ENCODE peak calls at places on chromosome 17, in eight cellular contexts. One of them, this sample, is unnamed.

GRCh38 chr17:36941265-36942021 is 4.2 kb downstream of the LHX1 start:
- DNase-seq in kidney tubule cell: no peak
- DNase-seq in PC-3: no peak
- DNase-seq in HTR-8/SVneo: no peak
- DNase-seq in T follicular helper cell: no peak
- DNase-seq in OCI-M1: no peak
- DNase-seq in cardiac fibroblast: no peak
- DNase-seq in activated T-cell treated with anti-CD3 and anti-CD28 coated beads, Interleukin-2, amount 50 U/mL, for 48 hours: no peak
- DNase-seq in this sample: no peak

GRCh38 chr17:76388966-76389888 is 4.8 kb downstream of the SPHK1 start:
- DNase-seq in HTR-8/SVneo: no peak
- DNase-seq in cardiac fibroblast: no peak
- DNase-seq in activated T-cell treated with anti-CD3 and anti-CD28 coated beads, Interleukin-2, amount 50 U/mL, for 48 hours: no peak
- DNase-seq in kidney tubule cell: no peak
- DNase-seq in OCI-M1: no peak
- DNase-seq in PC-3: no peak
- DNase-seq in T follicular helper cell: no peak
- DNase-seq in this sample: no peak

GRCh38 chr17:4476512-4477070 is 22.1 kb upstream of the SPNS2 start:
- DNase-seq in cardiac fibroblast: no peak
- DNase-seq in kidney tubule cell: peak
- DNase-seq in PC-3: no peak
- DNase-seq in HTR-8/SVneo: no peak
- DNase-seq in T follicular helper cell: no peak
- DNase-seq in OCI-M1: no peak
- DNase-seq in activated T-cell treated with anti-CD3 and anti-CD28 coated beads, Interleukin-2, amount 50 U/mL, for 48 hours: no peak
- DNase-seq in this sample: no peak

GRCh38 chr17:41910701-41911391 is 7.9 kb downstream of the ACLY start:
- DNase-seq in activated T-cell treated with anti-CD3 and anti-CD28 coated beads, Interleukin-2, amount 50 U/mL, for 48 hours: no peak
- DNase-seq in PC-3: peak
- DNase-seq in kidney tubule cell: peak
- DNase-seq in T follicular helper cell: no peak
- DNase-seq in HTR-8/SVneo: peak
- DNase-seq in cardiac fibroblast: peak
- DNase-seq in OCI-M1: no peak
- DNase-seq in this sample: no peak

GRCh38 chr17:34633351-34633750 is 54.0 kb downstream of the TMEM132E start:
- DNase-seq in OCI-M1: no peak
- DNase-seq in cardiac fibroblast: no peak
- DNase-seq in HTR-8/SVneo: no peak
- DNase-seq in PC-3: no peak
- DNase-seq in T follicular helper cell: no peak
- DNase-seq in activated T-cell treated with anti-CD3 and anti-CD28 coated beads, Interleukin-2, amount 50 U/mL, for 48 hours: no peak
- DNase-seq in kidney tubule cell: peak
- DNase-seq in this sample: peak

GRCh38 chr17:45676695-45677094 is 107.4 kb upstream of the CRHR1 start:
- DNase-seq in activated T-cell treated with anti-CD3 and anti-CD28 coated beads, Interleukin-2, amount 50 U/mL, for 48 hours: no peak
- DNase-seq in kidney tubule cell: no peak
- DNase-seq in PC-3: no peak
- DNase-seq in HTR-8/SVneo: no peak
- DNase-seq in OCI-M1: no peak
- DNase-seq in cardiac fibroblast: no peak
- DNase-seq in T follicular helper cell: no peak
- DNase-seq in this sample: no peak

GRCh38 chr17:43219001-43219400 is 7.3 kb downstream of the TMEM106A start:
- DNase-seq in HTR-8/SVneo: no peak
- DNase-seq in T follicular helper cell: no peak
- DNase-seq in cardiac fibroblast: no peak
- DNase-seq in PC-3: no peak
- DNase-seq in activated T-cell treated with anti-CD3 and anti-CD28 coated beads, Interleukin-2, amount 50 U/mL, for 48 hours: no peak
- DNase-seq in kidney tubule cell: no peak
- DNase-seq in OCI-M1: no peak
- DNase-seq in this sample: no peak

GRCh38 chr17:7042507-7043194 is 1.2 kb downstream of the SLC16A11 start:
- DNase-seq in kidney tubule cell: no peak
- DNase-seq in cardiac fibroblast: no peak
- DNase-seq in HTR-8/SVneo: no peak
- DNase-seq in PC-3: no peak
- DNase-seq in T follicular helper cell: peak
- DNase-seq in activated T-cell treated with anti-CD3 and anti-CD28 coated beads, Interleukin-2, amount 50 U/mL, for 48 hours: peak
- DNase-seq in OCI-M1: no peak
- DNase-seq in this sample: no peak

GRCh38 chr17:45098081-45098868 is 34.0 kb downstream of the PLCD3 start:
- DNase-seq in HTR-8/SVneo: no peak
- DNase-seq in cardiac fibroblast: no peak
- DNase-seq in T follicular helper cell: no peak
- DNase-seq in PC-3: no peak
- DNase-seq in kidney tubule cell: no peak
- DNase-seq in activated T-cell treated with anti-CD3 and anti-CD28 coated beads, Interleukin-2, amount 50 U/mL, for 48 hours: no peak
- DNase-seq in OCI-M1: no peak
- DNase-seq in this sample: no peak

GRCh38 chr17:2232244-2232638 is 71.3 kb downstream of the SMG6 start:
- DNase-seq in cardiac fibroblast: peak
- DNase-seq in HTR-8/SVneo: no peak
- DNase-seq in PC-3: no peak
- DNase-seq in activated T-cell treated with anti-CD3 and anti-CD28 coated beads, Interleukin-2, amount 50 U/mL, for 48 hours: no peak
- DNase-seq in kidney tubule cell: peak
- DNase-seq in T follicular helper cell: no peak
- DNase-seq in OCI-M1: no peak
- DNase-seq in this sample: no peak